ENCODE peak calls at places on chromosomes 1 and 21, in four cellular contexts. One of them, this sample, is unnamed.

GRCh38 chr1:6239213-6239752 is 3.5 kb upstream of the ICMT start:
- DNase-seq in astrocyte: no peak
- DNase-seq in CD4-positive, alpha-beta T cell: no peak
- DNase-seq in heart right ventricle: no peak
- DNase-seq in this sample: no peak

GRCh38 chr1:20484526-20485462 is 1.2 kb downstream of the CAMK2N1 start:
- DNase-seq in astrocyte: no peak
- DNase-seq in CD4-positive, alpha-beta T cell: no peak
- DNase-seq in heart right ventricle: no peak
- DNase-seq in this sample: no peak

GRCh38 chr1:221812088-221812752 is 70.3 kb upstream of the DUSP10 start:
- DNase-seq in astrocyte: no peak
- DNase-seq in CD4-positive, alpha-beta T cell: no peak
- DNase-seq in heart right ventricle: no peak
- DNase-seq in this sample: no peak

GRCh38 chr1:59163268-59164092 is 133.4 kb upstream of the FGGY start:
- DNase-seq in astrocyte: peak
- DNase-seq in CD4-positive, alpha-beta T cell: no peak
- DNase-seq in heart right ventricle: no peak
- DNase-seq in this sample: no peak

GRCh38 chr1:178609015-178609414 is 96.1 kb downstream of the TEX35 start:
- DNase-seq in astrocyte: peak
- DNase-seq in CD4-positive, alpha-beta T cell: no peak
- DNase-seq in heart right ventricle: no peak
- DNase-seq in this sample: no peak

GRCh38 chr1:171645553-171646336 is 6.7 kb downstream of the MYOC start:
- DNase-seq in astrocyte: peak
- DNase-seq in CD4-positive, alpha-beta T cell: no peak
- DNase-seq in heart right ventricle: peak
- DNase-seq in this sample: peak

GRCh38 chr1:6243993-6244392 is at the start of gene HES3:
- DNase-seq in astrocyte: no peak
- DNase-seq in CD4-positive, alpha-beta T cell: no peak
- DNase-seq in heart right ventricle: no peak
- DNase-seq in this sample: no peak

GRCh38 chr1:62295921-62296451 is 23.2 kb downstream of the KANK4 start:
- DNase-seq in astrocyte: peak
- DNase-seq in CD4-positive, alpha-beta T cell: no peak
- DNase-seq in heart right ventricle: no peak
- DNase-seq in this sample: no peak

GRCh38 chr1:56576880-56577858 is 2.2 kb downstream of the PLPP3 start:
- DNase-seq in astrocyte: no peak
- DNase-seq in CD4-positive, alpha-beta T cell: no peak
- DNase-seq in heart right ventricle: no peak
- DNase-seq in this sample: no peak

GRCh38 chr1:200075522-200075921 is 48.0 kb downstream of the NR5A2 start:
- DNase-seq in astrocyte: no peak
- DNase-seq in CD4-positive, alpha-beta T cell: no peak
- DNase-seq in heart right ventricle: no peak
- DNase-seq in this sample: no peak

GRCh38 chr21:45453308-45453950 is 48.5 kb downstream of the COL18A1 start:
- DNase-seq in astrocyte: no peak
- DNase-seq in CD4-positive, alpha-beta T cell: no peak
- DNase-seq in heart right ventricle: no peak
- DNase-seq in this sample: no peak

GRCh38 chr1:1942753-1943656 is 23.9 kb upstream of the TMEM52 start:
- DNase-seq in astrocyte: no peak
- DNase-seq in CD4-positive, alpha-beta T cell: no peak
- DNase-seq in heart right ventricle: no peak
- DNase-seq in this sample: no peak

GRCh38 chr1:226041419-226041818 is 21.1 kb upstream of the H3-3A start:
- DNase-seq in astrocyte: no peak
- DNase-seq in CD4-positive, alpha-beta T cell: no peak
- DNase-seq in heart right ventricle: no peak
- DNase-seq in this sample: no peak

GRCh38 chr1:209810783-209811182 is 4.8 kb upstream of the IRF6 start:
- DNase-seq in astrocyte: no peak
- DNase-seq in CD4-positive, alpha-beta T cell: no peak
- DNase-seq in heart right ventricle: no peak
- DNase-seq in this sample: no peak

GRCh38 chr1:53591924-53592323 is 132.7 kb downstream of the DMRTB1 start:
- DNase-seq in astrocyte: no peak
- DNase-seq in CD4-positive, alpha-beta T cell: no peak
- DNase-seq in heart right ventricle: no peak
- DNase-seq in this sample: no peak

GRCh38 chr1:38651669-38652068 is 207.9 kb downstream of the RRAGC start:
- DNase-seq in astrocyte: no peak
- DNase-seq in CD4-positive, alpha-beta T cell: no peak
- DNase-seq in heart right ventricle: no peak
- DNase-seq in this sample: no peak

GRCh38 chr1:53408013-53408754 is 51.0 kb upstream of the DMRTB1 start:
- DNase-seq in astrocyte: no peak
- DNase-seq in CD4-positive, alpha-beta T cell: no peak
- DNase-seq in heart right ventricle: no peak
- DNase-seq in this sample: no peak

GRCh38 chr1:239056940-239057339 is 329.4 kb upstream of the CHRM3 start:
- DNase-seq in astrocyte: no peak
- DNase-seq in CD4-positive, alpha-beta T cell: no peak
- DNase-seq in heart right ventricle: no peak
- DNase-seq in this sample: no peak

GRCh38 chr1:218367118-218367517 is 22.0 kb downstream of the TGFB2 start:
- DNase-seq in astrocyte: no peak
- DNase-seq in CD4-positive, alpha-beta T cell: no peak
- DNase-seq in heart right ventricle: no peak
- DNase-seq in this sample: no peak

GRCh38 chr1:9099555-9099954 is 29.3 kb downstream of the GPR157 start:
- DNase-seq in astrocyte: no peak
- DNase-seq in CD4-positive, alpha-beta T cell: no peak
- DNase-seq in heart right ventricle: no peak
- DNase-seq in this sample: no peak

GRCh38 chr1:79259390-79260336 is 253.1 kb upstream of the ADGRL4 start:
- DNase-seq in astrocyte: peak
- DNase-seq in CD4-positive, alpha-beta T cell: no peak
- DNase-seq in heart right ventricle: no peak
- DNase-seq in this sample: no peak

GRCh38 chr1:182392045-182393028 is 747 bp upstream of the GLUL start:
- DNase-seq in astrocyte: peak
- DNase-seq in CD4-positive, alpha-beta T cell: no peak
- DNase-seq in heart right ventricle: peak
- DNase-seq in this sample: peak

GRCh38 chr1:64082459-64082858 is 121.0 kb upstream of the UBE2U start:
- DNase-seq in astrocyte: peak
- DNase-seq in CD4-positive, alpha-beta T cell: no peak
- DNase-seq in heart right ventricle: no peak
- DNase-seq in this sample: no peak

GRCh38 chr1:204286841-204287387 is 72.8 kb downstream of the PLEKHA6 start:
- DNase-seq in astrocyte: no peak
- DNase-seq in CD4-positive, alpha-beta T cell: no peak
- DNase-seq in heart right ventricle: no peak
- DNase-seq in this sample: peak

GRCh38 chr21:43608225-43608624 is 51.1 kb downstream of the HSF2BP start:
- DNase-seq in astrocyte: peak
- DNase-seq in CD4-positive, alpha-beta T cell: no peak
- DNase-seq in heart right ventricle: no peak
- DNase-seq in this sample: no peak

GRCh38 chr1:241101622-241102021 is 255.4 kb downstream of the RGS7 start:
- DNase-seq in astrocyte: no peak
- DNase-seq in CD4-positive, alpha-beta T cell: no peak
- DNase-seq in heart right ventricle: no peak
- DNase-seq in this sample: no peak

GRCh38 chr1:212410231-212410825 is 4.4 kb downstream of the PACC1 start:
- DNase-seq in astrocyte: no peak
- DNase-seq in CD4-positive, alpha-beta T cell: no peak
- DNase-seq in heart right ventricle: no peak
- DNase-seq in this sample: no peak

GRCh38 chr1:115179397-115179835 is 90.1 kb upstream of the TSPAN2 start:
- DNase-seq in astrocyte: peak
- DNase-seq in CD4-positive, alpha-beta T cell: no peak
- DNase-seq in heart right ventricle: peak
- DNase-seq in this sample: no peak

GRCh38 chr1:184366992-184367391 is 19.8 kb upstream of the C1orf21 start:
- DNase-seq in astrocyte: no peak
- DNase-seq in CD4-positive, alpha-beta T cell: no peak
- DNase-seq in heart right ventricle: no peak
- DNase-seq in this sample: no peak

GRCh38 chr1:221765527-221765926 is 23.6 kb upstream of the DUSP10 start:
- DNase-seq in astrocyte: no peak
- DNase-seq in CD4-positive, alpha-beta T cell: no peak
- DNase-seq in heart right ventricle: no peak
- DNase-seq in this sample: no peak

GRCh38 chr1:3219005-3219724 is 150.2 kb downstream of the PRDM16 start:
- DNase-seq in astrocyte: peak
- DNase-seq in CD4-positive, alpha-beta T cell: no peak
- DNase-seq in heart right ventricle: peak
- DNase-seq in this sample: no peak

GRCh38 chr1:206909167-206909882 is 12.1 kb downstream of the IL24 start:
- DNase-seq in astrocyte: no peak
- DNase-seq in CD4-positive, alpha-beta T cell: peak
- DNase-seq in heart right ventricle: peak
- DNase-seq in this sample: peak

GRCh38 chr1:168089326-168089978 is 47.3 kb downstream of the GPR161 start:
- DNase-seq in astrocyte: no peak
- DNase-seq in CD4-positive, alpha-beta T cell: no peak
- DNase-seq in heart right ventricle: no peak
- DNase-seq in this sample: no peak

GRCh38 chr1:32241011-32241763 is 5.8 kb upstream of the FAM167B start:
- DNase-seq in astrocyte: peak
- DNase-seq in CD4-positive, alpha-beta T cell: no peak
- DNase-seq in heart right ventricle: peak
- DNase-seq in this sample: peak

GRCh38 chr1:218665216-218665615 is 320.1 kb downstream of the TGFB2 start:
- DNase-seq in astrocyte: peak
- DNase-seq in CD4-positive, alpha-beta T cell: no peak
- DNase-seq in heart right ventricle: peak
- DNase-seq in this sample: no peak

GRCh38 chr1:194062962-194063361 is 876.5 kb upstream of the B3GALT2 start:
- DNase-seq in astrocyte: no peak
- DNase-seq in CD4-positive, alpha-beta T cell: no peak
- DNase-seq in heart right ventricle: no peak
- DNase-seq in this sample: no peak

GRCh38 chr1:93078935-93079654 is at the start of gene MTF2:
- DNase-seq in astrocyte: peak
- DNase-seq in CD4-positive, alpha-beta T cell: peak
- DNase-seq in heart right ventricle: peak
- DNase-seq in this sample: peak

GRCh38 chr1:44108241-44108640 is 10.4 kb upstream of the KLF17 start:
- DNase-seq in astrocyte: peak
- DNase-seq in CD4-positive, alpha-beta T cell: no peak
- DNase-seq in heart right ventricle: no peak
- DNase-seq in this sample: no peak

DNA sequence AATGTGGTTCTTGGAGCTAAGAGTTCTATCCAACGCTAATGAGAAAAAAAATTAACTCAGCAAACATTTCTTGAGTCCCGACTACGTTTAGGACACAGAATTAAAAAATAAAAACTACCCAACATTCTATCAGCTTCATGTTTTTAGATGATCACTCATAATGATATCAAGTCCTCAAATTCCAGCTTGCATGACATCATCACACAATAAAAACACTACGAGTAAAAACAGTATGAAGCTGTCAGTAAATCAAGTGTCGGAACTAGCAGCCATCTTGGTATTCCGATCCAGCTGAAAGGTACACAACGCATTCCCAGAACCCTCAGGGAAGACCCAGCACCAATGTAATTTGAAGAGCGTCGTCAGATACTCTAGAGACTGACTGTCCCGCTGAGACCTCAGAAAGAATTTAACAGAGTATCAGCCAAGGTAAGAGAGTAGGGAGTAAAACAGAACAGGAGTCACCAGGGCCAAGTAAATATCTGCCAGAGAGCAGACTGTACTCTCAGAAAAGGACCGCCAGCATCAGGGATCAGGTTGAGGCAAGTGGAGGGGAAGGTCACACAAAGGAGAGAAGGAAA is 57.0 kb downstream of the NRIP1 start:
- DNase-seq in astrocyte: no peak
- DNase-seq in CD4-positive, alpha-beta T cell: no peak
- DNase-seq in heart right ventricle: no peak
- DNase-seq in this sample: no peak
- H3K27ac ChIP-seq in astrocyte: no peak
- H3K27ac ChIP-seq in CD4-positive, alpha-beta T cell: no peak
- H3K27ac ChIP-seq in heart right ventricle: no peak
- H3K27ac ChIP-seq in this sample: no peak

GRCh38 chr1:85027242-85027983 is 20.9 kb downstream of the MCOLN3 start:
- DNase-seq in astrocyte: no peak
- DNase-seq in CD4-positive, alpha-beta T cell: no peak
- DNase-seq in heart right ventricle: no peak
- DNase-seq in this sample: no peak
- TF ChIP-seq CTCF in astrocyte: no peak
- TF ChIP-seq CTCF in CD4-positive, alpha-beta T cell: no peak
- TF ChIP-seq CTCF in heart right ventricle: no peak
- TF ChIP-seq CTCF in this sample: no peak

GRCh38 chr1:108182854-108183253 is 17.3 kb downstream of the SLC25A24 start:
- DNase-seq in astrocyte: no peak
- DNase-seq in CD4-positive, alpha-beta T cell: no peak
- DNase-seq in heart right ventricle: no peak
- DNase-seq in this sample: no peak
- H3K27ac ChIP-seq in astrocyte: no peak
- H3K27ac ChIP-seq in CD4-positive, alpha-beta T cell: no peak
- H3K27ac ChIP-seq in heart right ventricle: no peak
- H3K27ac ChIP-seq in this sample: no peak

GRCh38 chr1:222928212-222928611 is 113.4 kb downstream of the DISP1 start:
- DNase-seq in astrocyte: peak
- DNase-seq in CD4-positive, alpha-beta T cell: no peak
- DNase-seq in heart right ventricle: peak
- DNase-seq in this sample: no peak
- TF ChIP-seq CTCF in astrocyte: no peak
- TF ChIP-seq CTCF in CD4-positive, alpha-beta T cell: no peak
- TF ChIP-seq CTCF in heart right ventricle: no peak
- TF ChIP-seq CTCF in this sample: no peak